ENCODE peak calls at places on chromosomes 4 and X, in seven cellular contexts. One of them, this sample, is unnamed. For H3K4me1, the result is how much of the 10 kb centered on the place peaks cover.

GRCh38 chr4:67520141-67520540 is 25.2 kb downstream of the CENPC start:
- DNase-seq in esophagus squamous epithelium: no peak
- DNase-seq in neuronal stem cell: no peak
- DNase-seq in left lung: no peak
- DNase-seq in effector memory CD4-positive, alpha-beta T cell: no peak
- DNase-seq in transverse colon: no peak
- DNase-seq in MM.1S: no peak
- DNase-seq in this sample: no peak

GRCh38 chr4:147678121-147678520 is 5.8 kb downstream of the PRMT9 start:
- DNase-seq in esophagus squamous epithelium: no peak
- DNase-seq in neuronal stem cell: no peak
- DNase-seq in left lung: no peak
- DNase-seq in effector memory CD4-positive, alpha-beta T cell: no peak
- DNase-seq in transverse colon: no peak
- DNase-seq in MM.1S: no peak
- DNase-seq in this sample: no peak

GRCh38 chrX:95291561-95291960 is 1393.1 kb upstream of the DIAPH2 start:
- DNase-seq in esophagus squamous epithelium: no peak
- DNase-seq in neuronal stem cell: no peak
- DNase-seq in left lung: no peak
- DNase-seq in effector memory CD4-positive, alpha-beta T cell: no peak
- DNase-seq in transverse colon: no peak
- DNase-seq in MM.1S: no peak
- DNase-seq in this sample: no peak

GRCh38 chrX:107629533-107629909 is 1.2 kb downstream of the PRPS1 start:
- DNase-seq in esophagus squamous epithelium: no peak
- DNase-seq in neuronal stem cell: no peak
- DNase-seq in left lung: no peak
- DNase-seq in effector memory CD4-positive, alpha-beta T cell: no peak
- DNase-seq in transverse colon: no peak
- DNase-seq in MM.1S: peak
- DNase-seq in this sample: no peak

GRCh38 chr4:165326831-165327210 is 648 bp upstream of the MSMO1 start:
- DNase-seq in esophagus squamous epithelium: peak
- DNase-seq in neuronal stem cell: no peak
- DNase-seq in left lung: no peak
- DNase-seq in effector memory CD4-positive, alpha-beta T cell: no peak
- DNase-seq in transverse colon: peak
- DNase-seq in MM.1S: peak
- DNase-seq in this sample: no peak

GRCh38 chr4:70739496-70740337 is 18.0 kb downstream of the RUFY3 start:
- DNase-seq in esophagus squamous epithelium: no peak
- DNase-seq in neuronal stem cell: no peak
- DNase-seq in left lung: no peak
- DNase-seq in effector memory CD4-positive, alpha-beta T cell: no peak
- DNase-seq in transverse colon: no peak
- DNase-seq in MM.1S: no peak
- DNase-seq in this sample: no peak

GRCh38 chr4:144409525-144409924 is 236.4 kb upstream of the HHIP start:
- DNase-seq in esophagus squamous epithelium: no peak
- DNase-seq in neuronal stem cell: no peak
- DNase-seq in left lung: no peak
- DNase-seq in effector memory CD4-positive, alpha-beta T cell: no peak
- DNase-seq in transverse colon: no peak
- DNase-seq in MM.1S: no peak
- DNase-seq in this sample: no peak

GRCh38 chrX:17860811-17861495 is at the start of gene RAI2:
- DNase-seq in esophagus squamous epithelium: no peak
- DNase-seq in neuronal stem cell: peak
- DNase-seq in left lung: peak
- DNase-seq in effector memory CD4-positive, alpha-beta T cell: no peak
- DNase-seq in transverse colon: peak
- DNase-seq in MM.1S: no peak
- DNase-seq in this sample: no peak

GRCh38 chrX:34918091-34918736 is 24.4 kb upstream of the FAM47B start:
- DNase-seq in esophagus squamous epithelium: no peak
- DNase-seq in neuronal stem cell: no peak
- DNase-seq in left lung: no peak
- DNase-seq in effector memory CD4-positive, alpha-beta T cell: no peak
- DNase-seq in transverse colon: no peak
- DNase-seq in MM.1S: no peak
- DNase-seq in this sample: no peak

DNA sequence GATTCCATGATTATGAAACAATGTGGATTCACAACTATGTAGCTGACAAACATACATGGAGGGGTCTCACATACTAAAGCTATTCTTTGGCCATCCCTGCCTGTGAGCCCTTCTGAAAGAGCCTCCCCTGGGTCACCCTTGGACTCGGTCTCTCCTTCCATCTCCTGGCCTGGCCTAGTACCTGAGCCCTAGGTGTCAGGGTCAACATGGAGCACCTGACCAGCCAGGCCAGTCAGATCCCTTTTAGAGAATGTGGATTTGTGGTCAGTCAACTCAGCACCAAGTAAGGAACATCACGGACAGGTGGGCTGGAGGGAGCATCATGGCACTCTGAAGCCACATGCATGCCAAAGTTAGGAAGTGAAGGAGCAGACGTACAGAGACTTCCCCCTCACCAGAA is 16.3 kb downstream of the ATP8A1 start:
- DNase-seq in esophagus squamous epithelium: no peak
- DNase-seq in neuronal stem cell: no peak
- DNase-seq in left lung: no peak
- DNase-seq in effector memory CD4-positive, alpha-beta T cell: no peak
- DNase-seq in transverse colon: no peak
- DNase-seq in MM.1S: no peak
- DNase-seq in this sample: no peak
- H3K27ac ChIP-seq in esophagus squamous epithelium: no peak
- H3K27ac ChIP-seq in neuronal stem cell: no peak
- H3K27ac ChIP-seq in left lung: no peak
- H3K27ac ChIP-seq in effector memory CD4-positive, alpha-beta T cell: no peak
- H3K27ac ChIP-seq in transverse colon: peak
- H3K27ac ChIP-seq in MM.1S: peak
- H3K27ac ChIP-seq in this sample: no peak

DNA sequence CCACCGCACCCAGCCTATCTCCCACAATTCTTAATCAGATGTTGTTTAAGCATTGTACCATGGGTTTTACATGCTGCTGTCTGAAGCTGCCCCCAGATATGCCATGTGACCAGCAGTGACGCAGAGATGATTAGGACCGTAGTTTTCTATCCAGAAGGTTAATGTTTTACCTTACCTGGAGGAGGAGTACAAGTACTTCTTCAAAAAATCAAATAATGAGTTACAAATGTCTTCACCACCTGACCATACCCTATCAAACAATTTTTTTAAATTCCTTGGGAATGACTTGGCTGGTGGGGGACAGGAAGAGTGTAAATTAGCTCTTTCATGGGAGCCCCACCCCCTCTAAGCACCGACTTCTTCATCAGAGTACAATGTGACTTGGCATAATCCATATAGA is 16.2 kb upstream of the SGMS2 start:
- DNase-seq in esophagus squamous epithelium: no peak
- DNase-seq in neuronal stem cell: no peak
- DNase-seq in left lung: no peak
- DNase-seq in effector memory CD4-positive, alpha-beta T cell: no peak
- DNase-seq in transverse colon: no peak
- DNase-seq in MM.1S: no peak
- DNase-seq in this sample: no peak
- H3K4me1 ChIP-seq in esophagus squamous epithelium: under half
- H3K4me1 ChIP-seq in neuronal stem cell: under half
- H3K4me1 ChIP-seq in left lung: under half
- H3K4me1 ChIP-seq in effector memory CD4-positive, alpha-beta T cell: under half
- H3K4me1 ChIP-seq in transverse colon: under half
- H3K4me1 ChIP-seq in MM.1S: under half
- H3K4me1 ChIP-seq in this sample: under half

GRCh38 chr4:168153596-168154440 is 61.5 kb downstream of the ANXA10 start:
- DNase-seq in esophagus squamous epithelium: peak
- DNase-seq in neuronal stem cell: peak
- DNase-seq in left lung: peak
- DNase-seq in effector memory CD4-positive, alpha-beta T cell: peak
- DNase-seq in transverse colon: peak
- DNase-seq in MM.1S: peak
- DNase-seq in this sample: peak
- H3K27ac ChIP-seq in esophagus squamous epithelium: no peak
- H3K27ac ChIP-seq in neuronal stem cell: no peak
- H3K27ac ChIP-seq in left lung: no peak
- H3K27ac ChIP-seq in effector memory CD4-positive, alpha-beta T cell: no peak
- H3K27ac ChIP-seq in transverse colon: no peak
- H3K27ac ChIP-seq in MM.1S: no peak
- H3K27ac ChIP-seq in this sample: no peak

GRCh38 chr4:183107891-183108459 is 8.9 kb downstream of the WWC2 start:
- DNase-seq in esophagus squamous epithelium: no peak
- DNase-seq in neuronal stem cell: no peak
- DNase-seq in left lung: no peak
- DNase-seq in effector memory CD4-positive, alpha-beta T cell: no peak
- DNase-seq in transverse colon: no peak
- DNase-seq in MM.1S: no peak
- DNase-seq in this sample: no peak

GRCh38 chr4:183106839-183107238 is 7.8 kb downstream of the WWC2 start:
- DNase-seq in esophagus squamous epithelium: no peak
- DNase-seq in neuronal stem cell: no peak
- DNase-seq in left lung: no peak
- DNase-seq in effector memory CD4-positive, alpha-beta T cell: no peak
- DNase-seq in transverse colon: no peak
- DNase-seq in MM.1S: no peak
- DNase-seq in this sample: no peak

GRCh38 chr4:183110244-183110643 is 11.2 kb downstream of the WWC2 start:
- DNase-seq in esophagus squamous epithelium: no peak
- DNase-seq in neuronal stem cell: no peak
- DNase-seq in left lung: no peak
- DNase-seq in effector memory CD4-positive, alpha-beta T cell: no peak
- DNase-seq in transverse colon: no peak
- DNase-seq in MM.1S: no peak
- DNase-seq in this sample: no peak

GRCh38 chr4:183111452-183111885 is 12.4 kb downstream of the WWC2 start:
- DNase-seq in esophagus squamous epithelium: no peak
- DNase-seq in neuronal stem cell: no peak
- DNase-seq in left lung: no peak
- DNase-seq in effector memory CD4-positive, alpha-beta T cell: no peak
- DNase-seq in transverse colon: no peak
- DNase-seq in MM.1S: no peak
- DNase-seq in this sample: no peak
- H3K4me1 ChIP-seq in esophagus squamous epithelium: under half
- H3K4me1 ChIP-seq in neuronal stem cell: under half
- H3K4me1 ChIP-seq in left lung: under half
- H3K4me1 ChIP-seq in effector memory CD4-positive, alpha-beta T cell: under half
- H3K4me1 ChIP-seq in transverse colon: under half
- H3K4me1 ChIP-seq in MM.1S: under half
- H3K4me1 ChIP-seq in this sample: under half

GRCh38 chr4:7051144-7051495 is 7.9 kb downstream of the TADA2B start:
- DNase-seq in esophagus squamous epithelium: no peak
- DNase-seq in neuronal stem cell: no peak
- DNase-seq in left lung: peak
- DNase-seq in effector memory CD4-positive, alpha-beta T cell: no peak
- DNase-seq in transverse colon: no peak
- DNase-seq in MM.1S: no peak
- DNase-seq in this sample: no peak

GRCh38 chr4:7051905-7052304 is 8.7 kb downstream of the TADA2B start:
- DNase-seq in esophagus squamous epithelium: no peak
- DNase-seq in neuronal stem cell: no peak
- DNase-seq in left lung: peak
- DNase-seq in effector memory CD4-positive, alpha-beta T cell: no peak
- DNase-seq in transverse colon: no peak
- DNase-seq in MM.1S: no peak
- DNase-seq in this sample: no peak

GRCh38 chr4:7049739-7050138 is 6.6 kb downstream of the TADA2B start:
- DNase-seq in esophagus squamous epithelium: no peak
- DNase-seq in neuronal stem cell: no peak
- DNase-seq in left lung: no peak
- DNase-seq in effector memory CD4-positive, alpha-beta T cell: no peak
- DNase-seq in transverse colon: no peak
- DNase-seq in MM.1S: no peak
- DNase-seq in this sample: no peak

GRCh38 chr4:7049295-7049694 is 6.1 kb downstream of the TADA2B start:
- DNase-seq in esophagus squamous epithelium: no peak
- DNase-seq in neuronal stem cell: no peak
- DNase-seq in left lung: no peak
- DNase-seq in effector memory CD4-positive, alpha-beta T cell: no peak
- DNase-seq in transverse colon: no peak
- DNase-seq in MM.1S: no peak
- DNase-seq in this sample: no peak

GRCh38 chr4:7050481-7051143 is 7.4 kb downstream of the TADA2B start:
- DNase-seq in esophagus squamous epithelium: no peak
- DNase-seq in neuronal stem cell: no peak
- DNase-seq in left lung: peak
- DNase-seq in effector memory CD4-positive, alpha-beta T cell: no peak
- DNase-seq in transverse colon: no peak
- DNase-seq in MM.1S: no peak
- DNase-seq in this sample: no peak
- H3K27ac ChIP-seq in esophagus squamous epithelium: no peak
- H3K27ac ChIP-seq in neuronal stem cell: no peak
- H3K27ac ChIP-seq in left lung: no peak
- H3K27ac ChIP-seq in effector memory CD4-positive, alpha-beta T cell: no peak
- H3K27ac ChIP-seq in transverse colon: no peak
- H3K27ac ChIP-seq in MM.1S: no peak
- H3K27ac ChIP-seq in this sample: no peak

DNA sequence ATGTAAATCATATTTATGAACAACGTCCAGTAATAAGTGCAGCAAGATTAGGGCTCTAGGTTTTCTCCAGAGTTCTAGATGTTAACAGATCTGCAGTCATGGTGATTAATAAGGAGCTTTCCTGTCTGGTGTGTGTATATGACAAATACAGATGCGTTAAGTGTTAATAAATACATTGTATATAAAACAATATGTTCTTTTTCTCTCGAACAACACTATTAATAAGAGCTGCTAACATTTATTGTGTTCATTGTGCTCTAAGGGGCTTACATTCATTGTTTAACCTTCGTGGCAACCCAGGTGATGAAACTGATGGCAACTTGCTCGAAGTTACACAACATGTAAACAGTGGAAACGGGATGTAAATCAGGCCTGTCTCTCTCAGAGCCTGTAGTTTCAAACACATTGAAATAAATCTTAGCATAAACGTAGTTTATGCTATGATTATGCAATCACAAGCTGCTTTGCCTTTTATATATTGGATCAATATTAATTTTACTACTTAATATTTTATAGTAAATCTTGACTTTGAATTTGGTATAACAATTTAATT is 547 bp upstream of the CLGN start:
- DNase-seq in esophagus squamous epithelium: no peak
- DNase-seq in neuronal stem cell: no peak
- DNase-seq in left lung: no peak
- DNase-seq in effector memory CD4-positive, alpha-beta T cell: no peak
- DNase-seq in transverse colon: no peak
- DNase-seq in MM.1S: no peak
- DNase-seq in this sample: no peak
- H3K4me1 ChIP-seq in esophagus squamous epithelium: under half
- H3K4me1 ChIP-seq in neuronal stem cell: under half
- H3K4me1 ChIP-seq in left lung: under half
- H3K4me1 ChIP-seq in effector memory CD4-positive, alpha-beta T cell: under half
- H3K4me1 ChIP-seq in transverse colon: under half
- H3K4me1 ChIP-seq in MM.1S: under half
- H3K4me1 ChIP-seq in this sample: under half

DNA sequence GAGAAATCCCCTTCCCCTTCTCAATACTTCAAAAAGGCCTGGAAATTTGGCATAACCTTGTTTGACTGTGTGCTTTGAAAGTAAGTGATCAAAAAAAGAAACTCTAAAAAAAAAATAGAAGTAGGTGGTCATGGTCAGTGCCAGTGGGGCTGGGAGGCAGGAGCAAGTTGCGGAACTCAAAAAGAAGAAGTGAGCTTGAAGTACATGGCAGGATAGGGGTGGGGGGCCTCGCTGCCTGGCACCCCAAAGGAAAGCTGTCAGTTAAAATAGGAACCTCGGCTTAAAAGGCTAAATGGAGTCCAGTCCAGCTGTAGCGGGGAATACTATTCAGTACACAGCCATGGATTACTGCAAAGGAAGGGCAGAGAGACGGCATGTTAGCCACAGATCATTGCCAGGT is 12.2 kb upstream of the NKRF start:
- DNase-seq in esophagus squamous epithelium: no peak
- DNase-seq in neuronal stem cell: no peak
- DNase-seq in left lung: peak
- DNase-seq in effector memory CD4-positive, alpha-beta T cell: no peak
- DNase-seq in transverse colon: peak
- DNase-seq in MM.1S: no peak
- DNase-seq in this sample: no peak
- H3K27ac ChIP-seq in esophagus squamous epithelium: no peak
- H3K27ac ChIP-seq in neuronal stem cell: no peak
- H3K27ac ChIP-seq in left lung: no peak
- H3K27ac ChIP-seq in effector memory CD4-positive, alpha-beta T cell: peak
- H3K27ac ChIP-seq in transverse colon: peak
- H3K27ac ChIP-seq in MM.1S: no peak
- H3K27ac ChIP-seq in this sample: no peak

This sample was measured in thoracic aorta.